ENCODE peak calls at places on chromosomes 1 and 21, in four cellular contexts. W is pancreas, S is progenitor cell of endocrine pancreas, B is GM12864. E is an unnamed sample.

GRCh38 chr1:92755541-92756351 is 29.2 kb downstream of the EVI5 start:
- DNase-seq in S (no peak), B (no peak), W (peak), E (no peak)

GRCh38 chr1:117275055-117275454 is 64.3 kb upstream of the VTCN1 start:
- DNase-seq in B (no peak), W (no peak), S (no peak), E (no peak)

GRCh38 chr21:38985423-38986378 is 180.0 kb downstream of the ETS2 start:
- DNase-seq in B (no peak), S (no peak), W (no peak), E (no peak)

GRCh38 chr1:8217011-8217711 is 100.8 kb upstream of the SLC45A1 start:
- DNase-seq in B (no peak), S (peak), W (peak), E (no peak)

GRCh38 chr1:3491291-3492246 is 37.1 kb downstream of the ARHGEF16 start:
- DNase-seq in W (peak), S (peak), B (no peak), E (peak)

GRCh38 chr1:228003461-228004330 is 3.1 kb upstream of the WNT3A start:
- DNase-seq in W (no peak), S (no peak), B (no peak), E (no peak)

GRCh38 chr1:175881571-175881970 is 138.2 kb upstream of the TNR start:
- DNase-seq in B (no peak), S (no peak), W (no peak), E (no peak)

GRCh38 chr1:156697481-156697880 is 7.9 kb downstream of the CRABP2 start:
- DNase-seq in S (no peak), B (no peak), W (no peak), E (no peak)

GRCh38 chr1:57086141-57086540 is 120.3 kb upstream of the C8B start:
- DNase-seq in B (no peak), S (no peak), W (no peak), E (no peak)

GRCh38 chr1:32703479-32704291 is 1.1 kb upstream of the SYNC start:
- DNase-seq in S (no peak), B (no peak), W (peak), E (no peak)

GRCh38 chr1:234840843-234841242 is 230.9 kb upstream of the IRF2BP2 start:
- DNase-seq in S (no peak), W (no peak), B (no peak), E (no peak)

GRCh38 chr1:5989286-5989605 is 3.0 kb downstream of the NPHP4 start:
- DNase-seq in S (no peak), B (no peak), W (no peak), E (no peak)

GRCh38 chr1:182101415-182102041 is 40.0 kb upstream of the ZNF648 start:
- DNase-seq in B (no peak), S (peak), W (peak), E (peak)

GRCh38 chr1:26401891-26402290 is 8.7 kb upstream of the LIN28A start:
- DNase-seq in W (no peak), B (no peak), S (no peak), E (no peak)

GRCh38 chr1:225915538-225915991 is 8.5 kb downstream of the PYCR2 start:
- DNase-seq in W (no peak), S (no peak), B (no peak), E (no peak)

GRCh38 chr1:36359911-36360310 is 25.8 kb downstream of the STK40 start:
- DNase-seq in B (no peak), W (no peak), S (no peak), E (peak)

GRCh38 chr1:93988634-93989350 is 79.6 kb upstream of the GCLM start:
- DNase-seq in B (no peak), W (no peak), S (no peak), E (peak)

GRCh38 chr1:239765163-239765562 is 326.5 kb upstream of the FMN2 start:
- DNase-seq in S (no peak), W (no peak), B (no peak), E (no peak)

GRCh38 chr1:164723296-164723731 is 164.3 kb downstream of the PBX1 start:
- DNase-seq in B (no peak), W (peak), S (no peak), E (no peak)

GRCh38 chr1:164720329-164721036 is 161.5 kb downstream of the PBX1 start:
- DNase-seq in S (no peak), B (no peak), W (no peak), E (no peak)

GRCh38 chr1:164719676-164720075 is 160.7 kb downstream of the PBX1 start:
- DNase-seq in W (no peak), S (no peak), B (no peak), E (no peak)

GRCh38 chr1:164718821-164719220 is 159.8 kb downstream of the PBX1 start:
- DNase-seq in S (no peak), B (no peak), W (no peak), E (no peak)

DNA sequence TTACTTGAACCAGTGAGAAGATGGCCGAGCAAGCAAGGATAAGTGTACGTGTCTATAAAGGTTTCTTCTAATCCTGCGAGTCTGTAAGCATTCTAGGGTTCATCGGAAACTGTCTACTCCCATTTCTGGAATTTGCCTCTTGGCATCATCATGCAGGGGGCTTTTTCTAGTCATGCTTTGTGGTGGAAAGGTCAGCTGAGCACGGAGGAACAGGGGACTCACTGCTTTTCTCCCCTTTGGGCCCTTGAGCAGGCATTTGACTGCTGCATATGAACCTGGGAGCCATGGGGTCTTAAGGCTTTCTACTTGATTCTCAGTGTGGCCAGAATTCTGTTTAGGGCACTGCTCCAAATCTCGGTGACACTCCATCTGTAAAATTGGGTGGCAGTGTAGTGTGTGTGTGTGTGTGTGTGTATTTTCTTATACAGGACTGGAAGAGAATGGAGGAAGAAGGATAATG is 162.1 kb downstream of the PBX1 start:
- DNase-seq in B (no peak), S (no peak), W (no peak), E (no peak)
- TF ChIP-seq CTCF in B (no peak), S (no peak), W (no peak), E (no peak)

GRCh38 chr1:85911742-85912141 is 203.5 kb upstream of the ZNHIT6 start:
- DNase-seq in S (no peak), W (no peak), B (no peak), E (peak)
- TF ChIP-seq CTCF in S (peak), W (no peak), B (peak), E (no peak)

GRCh38 chr1:151482017-151482416 is 22.7 kb upstream of the POGZ start:
- DNase-seq in W (no peak), B (no peak), S (no peak), E (no peak)

GRCh38 chr1:151486557-151486956 is 24.6 kb upstream of the CGN start:
- DNase-seq in W (no peak), B (no peak), S (no peak), E (no peak)

GRCh38 chr1:151491641-151492040 is 19.5 kb upstream of the CGN start:
- DNase-seq in S (no peak), W (no peak), B (no peak), E (no peak)

GRCh38 chr1:151485685-151486255 is 25.4 kb upstream of the CGN start:
- DNase-seq in B (no peak), S (no peak), W (no peak), E (no peak)
- TF ChIP-seq CTCF in B (no peak), S (no peak), W (no peak), E (no peak)

DNA sequence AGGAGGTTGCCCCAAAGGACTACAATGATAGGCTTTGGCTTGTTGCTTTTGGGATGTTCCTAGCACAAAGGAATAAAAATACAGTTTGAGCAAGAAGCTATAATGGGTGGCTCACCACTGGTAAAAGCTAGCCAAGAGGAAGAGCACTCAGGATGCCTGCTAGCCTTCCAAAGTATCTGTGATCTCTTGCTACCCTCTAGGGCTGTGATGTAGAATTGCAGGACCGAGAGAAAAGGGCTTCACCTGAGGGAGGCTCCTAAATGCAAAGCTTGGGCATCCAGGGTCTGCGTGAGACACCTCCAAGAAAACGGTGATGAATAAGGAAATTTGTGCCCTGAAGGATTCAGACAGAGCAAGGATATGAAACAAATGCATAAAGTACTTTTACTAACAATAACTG is 17.7 kb downstream of the IVL start:
- DNase-seq in W (no peak), B (no peak), S (no peak), E (no peak)
- TF ChIP-seq CTCF in W (no peak), B (peak), S (no peak), E (peak)

GRCh38 chr1:145977486-145978476 is 13.3 kb downstream of the POLR3GL start:
- DNase-seq in B (peak), W (peak), S (peak), E (peak)

GRCh38 chr1:145979746-145980435 is 15.4 kb downstream of the POLR3GL start:
- DNase-seq in W (no peak), B (peak), S (no peak), E (no peak)

GRCh38 chr1:145978477-145978859 is 14.0 kb downstream of the POLR3GL start:
- DNase-seq in S (no peak), B (no peak), W (no peak), E (no peak)

GRCh38 chr1:145977016-145977415 is 12.5 kb downstream of the POLR3GL start:
- DNase-seq in S (no peak), W (no peak), B (no peak), E (no peak)

GRCh38 chr1:145978860-145979745 is 14.6 kb downstream of the POLR3GL start:
- DNase-seq in S (no peak), B (peak), W (peak), E (peak)
- TF ChIP-seq CTCF in S (peak), B (peak), W (no peak), E (no peak)

E was measured in Calu3.